ENCODE peak calls at places on chromosome 10, in five cellular contexts. One of them, this sample, is unnamed.

GRCh38 chr10:104521901-104522827 is 118.9 kb upstream of the SORCS3 start:
- DNase-seq in foreskin fibroblast: no peak
- DNase-seq in right atrium auricular region: no peak
- DNase-seq in brain microvascular endothelial cell: no peak
- DNase-seq in OCI-LY7: no peak
- DNase-seq in this sample: no peak

GRCh38 chr10:10792681-10793080 is 225.0 kb upstream of the CELF2 start:
- DNase-seq in right atrium auricular region: no peak
- DNase-seq in OCI-LY7: no peak
- DNase-seq in brain microvascular endothelial cell: peak; percentile 91
- DNase-seq in foreskin fibroblast: peak; percentile 83
- DNase-seq in this sample: peak; percentile 79

GRCh38 chr10:44051584-44052385 is 333.1 kb downstream of the CXCL12 start:
- DNase-seq in right atrium auricular region: no peak
- DNase-seq in OCI-LY7: no peak
- DNase-seq in foreskin fibroblast: no peak
- DNase-seq in brain microvascular endothelial cell: peak; percentile 72
- DNase-seq in this sample: no peak

GRCh38 chr10:26468691-26469090 is 30.6 kb downstream of the APBB1IP start:
- DNase-seq in right atrium auricular region: no peak
- DNase-seq in brain microvascular endothelial cell: no peak
- DNase-seq in OCI-LY7: peak; percentile 47
- DNase-seq in foreskin fibroblast: no peak
- DNase-seq in this sample: no peak

GRCh38 chr10:116292493-116292892 is 19.5 kb upstream of the GFRA1 start:
- DNase-seq in right atrium auricular region: no peak
- DNase-seq in brain microvascular endothelial cell: no peak
- DNase-seq in OCI-LY7: no peak
- DNase-seq in foreskin fibroblast: no peak
- DNase-seq in this sample: no peak

GRCh38 chr10:28600056-28600455 is 67.1 kb downstream of the WAC start:
- DNase-seq in right atrium auricular region: no peak
- DNase-seq in brain microvascular endothelial cell: no peak
- DNase-seq in foreskin fibroblast: no peak
- DNase-seq in OCI-LY7: no peak
- DNase-seq in this sample: no peak

GRCh38 chr10:95434583-95434982 is 126.6 kb downstream of the SORBS1 start:
- DNase-seq in foreskin fibroblast: no peak
- DNase-seq in right atrium auricular region: no peak
- DNase-seq in OCI-LY7: no peak
- DNase-seq in brain microvascular endothelial cell: no peak
- DNase-seq in this sample: no peak

GRCh38 chr10:77965294-77965693 is 38.7 kb upstream of the DLG5 start:
- DNase-seq in brain microvascular endothelial cell: peak; percentile 89
- DNase-seq in OCI-LY7: no peak
- DNase-seq in foreskin fibroblast: peak; percentile 92
- DNase-seq in right atrium auricular region: no peak
- DNase-seq in this sample: no peak

GRCh38 chr10:126913316-126913715 is 8.1 kb downstream of the DOCK1 start:
- DNase-seq in foreskin fibroblast: no peak
- DNase-seq in right atrium auricular region: no peak
- DNase-seq in OCI-LY7: no peak
- DNase-seq in brain microvascular endothelial cell: no peak
- DNase-seq in this sample: no peak

GRCh38 chr10:84194424-84195043 is at the start of gene CDHR1:
- DNase-seq in OCI-LY7: no peak
- DNase-seq in brain microvascular endothelial cell: no peak
- DNase-seq in foreskin fibroblast: no peak
- DNase-seq in right atrium auricular region: no peak
- DNase-seq in this sample: no peak

GRCh38 chr10:34681933-34682332 is 133.2 kb downstream of the PARD3 start:
- DNase-seq in OCI-LY7: no peak
- DNase-seq in foreskin fibroblast: no peak
- DNase-seq in right atrium auricular region: no peak
- DNase-seq in brain microvascular endothelial cell: no peak
- DNase-seq in this sample: no peak

GRCh38 chr10:11447571-11447970 is 163.9 kb downstream of the USP6NL start:
- DNase-seq in right atrium auricular region: no peak
- DNase-seq in foreskin fibroblast: no peak
- DNase-seq in brain microvascular endothelial cell: no peak
- DNase-seq in OCI-LY7: no peak
- DNase-seq in this sample: no peak

GRCh38 chr10:43401627-43402026 is 7.4 kb downstream of the HNRNPF start:
- DNase-seq in brain microvascular endothelial cell: no peak
- DNase-seq in right atrium auricular region: no peak
- DNase-seq in OCI-LY7: no peak
- DNase-seq in foreskin fibroblast: no peak
- DNase-seq in this sample: no peak

GRCh38 chr10:100872034-100872791 is 40.5 kb upstream of the SLF2 start:
- DNase-seq in right atrium auricular region: no peak
- DNase-seq in OCI-LY7: peak; percentile 70
- DNase-seq in brain microvascular endothelial cell: peak; percentile 45
- DNase-seq in foreskin fibroblast: no peak
- DNase-seq in this sample: peak; percentile 24

GRCh38 chr10:17062009-17062408 is 67.6 kb downstream of the CUBN start:
- DNase-seq in brain microvascular endothelial cell: no peak
- DNase-seq in right atrium auricular region: no peak
- DNase-seq in OCI-LY7: no peak
- DNase-seq in foreskin fibroblast: peak; percentile 72
- DNase-seq in this sample: peak; percentile 9

GRCh38 chr10:118020365-118020764 is 26.4 kb downstream of the RAB11FIP2 start:
- DNase-seq in OCI-LY7: no peak
- DNase-seq in brain microvascular endothelial cell: no peak
- DNase-seq in foreskin fibroblast: no peak
- DNase-seq in right atrium auricular region: no peak
- DNase-seq in this sample: no peak

GRCh38 chr10:103254538-103255325 is 9.0 kb downstream of the RPEL1 start:
- DNase-seq in foreskin fibroblast: no peak
- DNase-seq in right atrium auricular region: no peak
- DNase-seq in OCI-LY7: no peak
- DNase-seq in brain microvascular endothelial cell: peak; percentile 45
- DNase-seq in this sample: no peak

GRCh38 chr10:4615042-4615441 is 211.0 kb upstream of the AKR1E2 start:
- DNase-seq in right atrium auricular region: no peak
- DNase-seq in OCI-LY7: no peak
- DNase-seq in brain microvascular endothelial cell: no peak
- DNase-seq in foreskin fibroblast: no peak
- DNase-seq in this sample: no peak

GRCh38 chr10:29377333-29377961 is 88.6 kb downstream of the LYZL1 start:
- DNase-seq in right atrium auricular region: no peak
- DNase-seq in OCI-LY7: peak; percentile 29
- DNase-seq in brain microvascular endothelial cell: peak; percentile 22
- DNase-seq in foreskin fibroblast: peak; percentile 6
- DNase-seq in this sample: peak; percentile 65

GRCh38 chr10:5461914-5462840 is 37.2 kb downstream of the CALML5 start:
- DNase-seq in brain microvascular endothelial cell: peak; percentile 48
- DNase-seq in right atrium auricular region: no peak
- DNase-seq in OCI-LY7: no peak
- DNase-seq in foreskin fibroblast: no peak
- DNase-seq in this sample: no peak

GRCh38 chr10:60288291-60288690 is 101.4 kb downstream of the ANK3 start:
- DNase-seq in right atrium auricular region: no peak
- DNase-seq in OCI-LY7: no peak
- DNase-seq in foreskin fibroblast: peak; percentile 28
- DNase-seq in brain microvascular endothelial cell: no peak
- DNase-seq in this sample: no peak

GRCh38 chr10:17206210-17206709 is 4.8 kb upstream of the TRDMT1 start:
- DNase-seq in right atrium auricular region: no peak
- DNase-seq in brain microvascular endothelial cell: peak; percentile 92
- DNase-seq in OCI-LY7: no peak
- DNase-seq in foreskin fibroblast: peak; percentile 89
- DNase-seq in this sample: no peak

GRCh38 chr10:122856902-122857301 is 11.2 kb upstream of the CUZD1 start:
- DNase-seq in right atrium auricular region: no peak
- DNase-seq in OCI-LY7: no peak
- DNase-seq in brain microvascular endothelial cell: no peak
- DNase-seq in foreskin fibroblast: peak; percentile 52
- DNase-seq in this sample: no peak

GRCh38 chr10:87863102-87863943 is at the start of the genes KLLN and PTEN:
- DNase-seq in brain microvascular endothelial cell: peak; percentile 85
- DNase-seq in foreskin fibroblast: peak; percentile 94
- DNase-seq in OCI-LY7: peak; percentile 95
- DNase-seq in right atrium auricular region: peak; percentile 89
- DNase-seq in this sample: peak; percentile 64

GRCh38 chr10:33899578-33900531 is 565.4 kb upstream of the NRP1 start:
- DNase-seq in foreskin fibroblast: no peak
- DNase-seq in right atrium auricular region: no peak
- DNase-seq in OCI-LY7: no peak
- DNase-seq in brain microvascular endothelial cell: no peak
- DNase-seq in this sample: no peak

GRCh38 chr10:24824536-24824935 is 100.8 kb upstream of the ARHGAP21 start:
- DNase-seq in foreskin fibroblast: no peak
- DNase-seq in right atrium auricular region: no peak
- DNase-seq in brain microvascular endothelial cell: no peak
- DNase-seq in OCI-LY7: no peak
- DNase-seq in this sample: no peak

GRCh38 chr10:103554488-103555320 is 61.2 kb downstream of the NEURL1 start:
- DNase-seq in brain microvascular endothelial cell: peak; percentile 31
- DNase-seq in OCI-LY7: no peak
- DNase-seq in foreskin fibroblast: peak; percentile 47
- DNase-seq in right atrium auricular region: no peak
- DNase-seq in this sample: no peak

GRCh38 chr10:115093286-115093775 is at the start of gene ATRNL1:
- DNase-seq in OCI-LY7: no peak
- DNase-seq in brain microvascular endothelial cell: no peak
- DNase-seq in right atrium auricular region: no peak
- DNase-seq in foreskin fibroblast: peak; percentile 16
- DNase-seq in this sample: peak; percentile 22

GRCh38 chr10:78231930-78232329 is 198.3 kb downstream of the RPS24 start:
- DNase-seq in OCI-LY7: no peak
- DNase-seq in foreskin fibroblast: no peak
- DNase-seq in brain microvascular endothelial cell: no peak
- DNase-seq in right atrium auricular region: no peak
- DNase-seq in this sample: no peak

GRCh38 chr10:4067552-4068254 is 282.7 kb upstream of the KLF6 start:
- DNase-seq in foreskin fibroblast: no peak
- DNase-seq in OCI-LY7: no peak
- DNase-seq in brain microvascular endothelial cell: no peak
- DNase-seq in right atrium auricular region: no peak
- DNase-seq in this sample: no peak